ENCODE peak calls at places on chromosomes 16 and 17, in six cellular contexts. Z is GM23248, M is body of pancreas, V is heart right ventricle, N is aorta, F is neural progenitor cell. P is an unnamed sample. For H3K4me1, the result is how much of the 10 kb centered on the place peaks cover.

GRCh38 chr16:1770328-1771071 is 843 bp downstream of the NME3 start:
- DNase-seq in F (peak), V (peak), M (peak), N (peak), Z (peak), P (peak)

GRCh38 chr17:82121660-82122629 is 23.9 kb upstream of the FASN start:
- DNase-seq in V (no peak), N (no peak), M (no peak), Z (no peak), F (no peak), P (no peak)

GRCh38 chr17:81976332-81977210 is 858 bp upstream of the ASPSCR1 start:
- DNase-seq in F (peak), N (no peak), V (no peak), M (peak), Z (peak), P (peak)

GRCh38 chr16:86515780-86516617 is 5.7 kb downstream of the FOXF1 start:
- DNase-seq in V (no peak), M (no peak), F (peak), Z (peak), N (peak), P (no peak)

GRCh38 chr16:57539072-57539796 is 2.9 kb upstream of the CCDC102A start:
- DNase-seq in F (no peak), V (no peak), Z (no peak), M (no peak), N (peak), P (no peak)

GRCh38 chr17:28986714-28987367 is 19.0 kb downstream of the SEZ6 start:
- DNase-seq in M (no peak), N (no peak), V (no peak), F (peak), Z (no peak), P (no peak)

GRCh38 chr16:66653581-66654350 is 42.8 kb downstream of the CMTM4 start:
- DNase-seq in M (no peak), F (no peak), N (no peak), V (no peak), Z (peak), P (no peak)

GRCh38 chr16:56800355-56800754 is 64.7 kb upstream of the SLC12A3 start:
- DNase-seq in Z (peak), M (no peak), V (no peak), F (no peak), N (no peak), P (no peak)

GRCh38 chr16:66750279-66751134 is 902 bp downstream of the DYNC1LI2 start:
- DNase-seq in N (no peak), M (no peak), V (no peak), F (no peak), Z (peak), P (no peak)

GRCh38 chr16:64421515-64421914 is 700.3 kb downstream of the CDH11 start:
- DNase-seq in N (no peak), Z (no peak), M (no peak), F (no peak), V (no peak), P (no peak)

GRCh38 chr16:10541396-10541795 is 39.0 kb downstream of the EMP2 start:
- DNase-seq in N (no peak), Z (no peak), M (no peak), F (no peak), V (no peak), P (no peak)

GRCh38 chr17:45225964-45226530 is 4.4 kb downstream of the FMNL1 start:
- DNase-seq in V (peak), M (peak), Z (no peak), N (peak), F (no peak), P (peak)

GRCh38 chr17:36847293-36847645 is 90.0 kb upstream of the LHX1 start:
- DNase-seq in Z (no peak), N (no peak), F (no peak), V (no peak), M (no peak), P (no peak)

GRCh38 chr17:47305302-47305923 is 18.3 kb upstream of the EFCAB13 start:
- DNase-seq in M (no peak), N (no peak), Z (peak), V (no peak), F (no peak), P (peak)

GRCh38 chr16:86052115-86052670 is 153.2 kb downstream of the IRF8 start:
- DNase-seq in N (no peak), Z (no peak), M (no peak), V (no peak), F (no peak), P (no peak)

GRCh38 chr16:2883027-2883846 is at the start of gene FLYWCH2:
- DNase-seq in F (peak), Z (peak), M (peak), N (peak), V (peak), P (peak)

GRCh38 chr17:31627960-31628359 is 231.1 kb downstream of the COPRS start:
- DNase-seq in N (no peak), F (no peak), Z (peak), M (no peak), V (no peak), P (no peak)

GRCh38 chr17:42133461-42134041 is 10.9 kb downstream of the HSPB9 start:
- DNase-seq in M (peak), Z (peak), F (no peak), N (no peak), V (no peak), P (peak)

GRCh38 chr16:91484-91883 is 13.5 kb downstream of the MPG start:
- DNase-seq in Z (no peak), M (no peak), F (no peak), N (no peak), V (no peak), P (peak)

GRCh38 chr16:9372934-9373890 is 281.8 kb downstream of the HAPSTR1 start:
- DNase-seq in M (no peak), N (no peak), F (peak), Z (no peak), V (no peak), P (no peak)

GRCh38 chr17:38671939-38672720 is 2.6 kb downstream of the EPOP start:
- DNase-seq in V (no peak), N (no peak), F (peak), Z (no peak), M (no peak), P (no peak)

GRCh38 chr17:42247734-42248133 is 28.5 kb downstream of the STAT5B start:
- DNase-seq in Z (peak), M (no peak), V (no peak), F (no peak), N (no peak), P (no peak)

GRCh38 chr17:42101513-42102292 is 3.4 kb upstream of the ZNF385C start:
- DNase-seq in M (peak), N (peak), V (peak), F (peak), Z (peak), P (no peak)

GRCh38 chr17:29124135-29124930 is 55.9 kb downstream of the MYO18A start:
- DNase-seq in F (peak), Z (peak), V (no peak), M (peak), N (no peak), P (peak)

GRCh38 chr16:14003119-14003570 is 68.0 kb upstream of the MRTFB start:
- DNase-seq in M (no peak), Z (peak), V (peak), N (peak), F (peak), P (peak)

GRCh38 chr16:75064403-75065148 is 52.0 kb downstream of the LDHD start:
- DNase-seq in F (no peak), Z (no peak), N (no peak), M (no peak), V (no peak), P (no peak)

GRCh38 chr17:11853321-11854151 is 143.7 kb downstream of the ZNF18 start:
- DNase-seq in V (no peak), N (no peak), M (no peak), Z (no peak), F (no peak), P (peak)

GRCh38 chr16:11016993-11017392 is 72.6 kb downstream of the CLEC16A start:
- DNase-seq in M (peak), N (no peak), Z (peak), F (no peak), V (peak), P (peak)

GRCh38 chr17:77821114-77821513 is 137.4 kb upstream of the TNRC6C start:
- DNase-seq in M (no peak), F (no peak), Z (no peak), V (peak), N (peak), P (no peak)

GRCh38 chr16:30183236-30183960 is at the start of gene CORO1A:
- DNase-seq in M (peak), V (peak), F (peak), Z (peak), N (peak), P (peak)

GRCh38 chr17:65041518-65041917 is 15.0 kb downstream of the GNA13 start:
- DNase-seq in N (no peak), Z (no peak), M (no peak), V (no peak), F (no peak), P (no peak)
- H3K4me1 ChIP-seq in N (under half), Z (under half), M (under half), V (half or more), F (under half), P (half or more)

DNA sequence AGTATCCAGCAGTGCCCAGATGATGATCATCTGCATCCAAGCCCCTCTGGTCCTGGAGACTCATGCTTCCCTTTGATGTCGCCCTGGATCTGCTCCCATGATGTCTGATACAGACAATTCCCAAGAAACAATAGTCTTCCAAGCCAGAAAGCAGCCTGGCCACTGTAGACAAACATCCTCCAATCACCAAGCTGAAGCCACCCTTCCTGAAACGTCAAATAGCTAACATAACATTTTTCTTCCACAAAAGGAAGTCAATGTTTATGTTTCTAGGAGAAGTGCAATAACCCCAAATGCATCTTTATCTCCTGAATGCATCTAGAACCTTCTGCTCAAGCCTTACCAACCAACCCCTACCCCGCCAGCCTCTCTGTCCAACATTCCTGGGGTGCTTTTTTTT is 1.2 kb upstream of the DPEP2 start:
- DNase-seq in F (no peak), N (no peak), M (no peak), Z (no peak), V (no peak), P (no peak)
- H3K4me3 ChIP-seq in F (no peak), N (no peak), M (no peak), Z (no peak), V (no peak), P (no peak)

DNA sequence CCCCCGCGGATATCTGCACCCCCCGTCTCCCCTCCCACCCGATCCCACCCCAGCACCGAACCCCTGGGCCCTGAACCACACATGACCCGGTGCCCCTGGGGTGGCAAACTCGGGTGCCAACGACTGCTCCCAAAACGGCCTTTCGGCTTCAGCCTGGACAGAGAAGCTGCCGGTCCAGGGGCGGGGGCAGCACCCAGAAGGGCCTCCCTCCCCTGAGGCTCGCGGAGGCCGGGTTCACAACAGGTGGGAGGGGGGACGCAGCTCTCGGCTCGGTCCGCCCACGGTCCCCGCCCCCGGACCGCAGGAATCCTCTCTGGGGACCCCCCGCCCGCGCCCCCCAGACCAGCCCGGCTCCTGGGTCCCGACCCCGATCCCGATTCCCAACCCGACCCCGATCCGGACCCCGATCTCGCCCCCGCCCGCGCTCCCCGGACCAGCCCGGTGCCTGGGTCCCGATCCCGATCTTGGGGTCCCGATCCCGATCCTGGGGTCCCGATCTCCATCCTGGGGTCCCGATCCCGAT is 608 bp downstream of the ABR start:
- DNase-seq in M (no peak), F (peak), Z (peak), V (no peak), N (no peak), P (no peak)
- H3K4me1 ChIP-seq in M (under half), F (under half), Z (under half), V (half or more), N (under half), P (under half)

GRCh38 chr16:78837706-78838105 is 738.3 kb downstream of the WWOX start:
- DNase-seq in M (no peak), Z (no peak), N (no peak), V (no peak), F (no peak), P (no peak)
- H3K4me3 ChIP-seq in M (no peak), Z (no peak), N (no peak), V (no peak), F (no peak), P (no peak)

GRCh38 chr17:50637829-50638571 is 3.3 kb downstream of the ABCC3 start:
- DNase-seq in V (no peak), Z (no peak), F (no peak), N (peak), M (no peak), P (no peak)
- H3K4me1 ChIP-seq in V (under half), Z (under half), F (under half), N (under half), M (half or more), P (half or more)

GRCh38 chr16:15854906-15855703 is 1.7 kb downstream of the MYH11 start:
- DNase-seq in M (no peak), Z (no peak), F (no peak), V (no peak), N (peak), P (no peak)
- H3K4me3 ChIP-seq in M (no peak), Z (no peak), F (no peak), V (no peak), N (peak), P (no peak)

GRCh38 chr17:7626956-7627249 is 718 bp downstream of the SAT2 start:
- DNase-seq in F (no peak), Z (peak), M (no peak), V (no peak), N (no peak), P (no peak)

GRCh38 chr17:7623661-7624060 is 4.0 kb downstream of the SAT2 start:
- DNase-seq in F (no peak), M (no peak), V (no peak), Z (no peak), N (no peak), P (no peak)

GRCh38 chr17:7629939-7630571 is at the start of gene SHBG:
- DNase-seq in V (no peak), F (no peak), M (no peak), N (no peak), Z (no peak), P (no peak)

GRCh38 chr17:7627250-7628121 is at the start of gene SAT2:
- DNase-seq in Z (peak), F (peak), M (peak), N (peak), V (peak), P (peak)

DNA sequence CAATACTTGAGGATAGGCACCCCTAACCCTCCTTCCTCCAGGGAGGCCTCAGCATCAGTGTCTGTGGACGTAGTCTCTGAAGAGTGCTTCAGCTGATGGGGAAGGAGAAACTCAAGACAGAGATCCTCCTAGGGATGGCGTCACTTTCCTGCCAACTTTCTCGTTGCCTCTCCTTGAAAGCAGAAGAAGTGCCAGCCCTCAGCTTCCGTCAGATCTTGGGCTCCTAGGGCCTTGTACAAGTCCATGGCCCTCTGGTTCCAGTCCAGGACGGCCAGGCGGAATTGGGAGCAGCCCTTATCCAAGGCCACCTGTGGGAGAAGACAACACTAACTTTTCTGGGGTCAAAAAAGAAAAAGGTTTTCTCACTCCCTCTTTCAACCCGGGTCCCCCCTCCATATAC is 1.3 kb downstream of the SAT2 start:
- DNase-seq in M (no peak), N (no peak), F (no peak), V (no peak), Z (no peak), P (no peak)
- H3K4me1 ChIP-seq in M (under half), N (under half), F (under half), V (under half), Z (under half), P (under half)